ENCODE peak calls at places on chromosomes 3 and 15, in nine cellular contexts. B is activated T-cell treated with anti-CD3 and anti-CD28 coated beads for 24 hours; S is aorta; J is AG09319; N is effector CD4-positive, alpha-beta T cell; K is stimulated activated CD8-positive, alpha-beta memory T cell treated with anti-CD3 and anti-CD28 coated beads, Interleukin-7, amount 100 ng/mL, for 1 hour; U is amniotic stem cell; V is sciatic nerve; C is GM13976. Z is an unnamed sample.

GRCh38 chr3:81910244-81910852 is 148.9 kb upstream of the GBE1 start:
- DNase-seq in B (no peak), S (no peak), J (no peak), N (no peak), K (no peak), U (peak; percentile 39), V (no peak), C (no peak), Z (no peak)

GRCh38 chr3:8536106-8537052 is 34.8 kb downstream of the LMCD1 start:
- DNase-seq in B (no peak), S (no peak), J (no peak), N (no peak), K (no peak), U (no peak), V (no peak), C (no peak), Z (no peak)

GRCh38 chr3:25568525-25569078 is 96.1 kb downstream of the TOP2B start:
- DNase-seq in B (no peak), S (no peak), J (no peak), N (no peak), K (no peak), U (no peak), V (no peak), C (no peak), Z (no peak)

GRCh38 chr15:80401471-80401870 is 2.7 kb upstream of the ARNT2 start:
- DNase-seq in B (no peak), S (no peak), J (no peak), N (no peak), K (no peak), U (no peak), V (no peak), C (no peak), Z (no peak)

GRCh38 chr3:86418861-86419260 is 572.1 kb downstream of the VGLL3 start:
- DNase-seq in B (no peak), S (no peak), J (no peak), N (no peak), K (no peak), U (no peak), V (no peak), C (no peak), Z (no peak)

GRCh38 chr15:73171711-73172110 is 119.4 kb downstream of the NEO1 start:
- DNase-seq in B (no peak), S (no peak), J (no peak), N (no peak), K (no peak), U (no peak), V (no peak), C (no peak), Z (no peak)

GRCh38 chr3:145898487-145898886 is 262.5 kb downstream of the PLOD2 start:
- DNase-seq in B (no peak), S (no peak), J (no peak), N (no peak), K (no peak), U (no peak), V (no peak), C (no peak), Z (no peak)

GRCh38 chr3:71725279-71725991 is at the start of gene EIF4E3:
- DNase-seq in B (no peak), S (peak; percentile 81), J (no peak), N (peak; percentile 21), K (no peak), U (no peak), V (peak; percentile 65), C (peak; percentile 80), Z (no peak)

GRCh38 chr3:18559323-18559972 is 134.3 kb upstream of the SATB1 start:
- DNase-seq in B (peak; percentile 23), S (no peak), J (no peak), N (peak; percentile 11), K (no peak), U (no peak), V (no peak), C (peak; percentile 7), Z (no peak)

Z was measured in cortex of kidney.